ENCODE peak calls at places on chromosome 1, in four cellular contexts. T is activated T-helper 1 cell treated with anti-CD3 and anti-CD28 coated beads, Interleukin-12 subunit alpha, Interleukin-12 subunit beta, Interleukin-2, Interleukin-4 antibody, amounts not matched to agents 30 ng/mL and 10 ng/mL and 1 ng/mL, durations not matched to agents 14 hours and 24 hours and 36 hours; R is psoas muscle; W is HuH-7. G is an unnamed sample.

GRCh38 chr1:234276389-234276788 is 96.9 kb upstream of the COA6 start:
- DNase-seq in W (no peak), R (no peak), T (no peak), G (no peak)

GRCh38 chr1:116560704-116561490 is 9.9 kb downstream of the CD58 start:
- DNase-seq in W (no peak), T (no peak), R (no peak), G (no peak)

GRCh38 chr1:227245613-227246320 is 72.5 kb downstream of the CDC42BPA start:
- DNase-seq in T (no peak), W (no peak), R (peak; percentile 33), G (no peak)

GRCh38 chr1:168408531-168409242 is 128.0 kb downstream of the TBX19 start:
- DNase-seq in W (no peak), T (peak; percentile 64), R (no peak), G (no peak)

GRCh38 chr1:52239708-52240001 is 97.8 kb downstream of the ZFYVE9 start:
- DNase-seq in T (no peak), R (no peak), W (no peak), G (no peak)

GRCh38 chr1:116412898-116413297 is 39.9 kb downstream of the ATP1A1 start:
- DNase-seq in T (no peak), R (no peak), W (no peak), G (no peak)

GRCh38 chr1:109432336-109432735 is 6.1 kb upstream of the PSMA5 start:
- DNase-seq in R (no peak), T (no peak), W (no peak), G (no peak)

GRCh38 chr1:55955237-55955636 is 624.1 kb downstream of the PLPP3 start:
- DNase-seq in W (no peak), T (no peak), R (no peak), G (no peak)

GRCh38 chr1:181018901-181019681 is 3.6 kb downstream of the STX6 start:
- DNase-seq in T (no peak), R (no peak), W (no peak), G (no peak)

GRCh38 chr1:34013958-34014737 is 150.3 kb downstream of the HMGB4 start:
- DNase-seq in T (no peak), W (peak; percentile 36), R (no peak), G (no peak)

GRCh38 chr1:31445951-31446350 is 32.9 kb downstream of the SERINC2 start:
- DNase-seq in W (no peak), R (no peak), T (no peak), G (no peak)

GRCh38 chr1:181111559-181111958 is 23.1 kb downstream of the IER5 start:
- DNase-seq in W (no peak), T (no peak), R (no peak), G (no peak)

GRCh38 chr1:51990478-51990965 is at the start of gene RAB3B:
- DNase-seq in W (peak; percentile 83), R (peak; percentile 40), T (peak; percentile 58), G (peak; percentile 57)

GRCh38 chr1:154753426-154753825 is 116.7 kb downstream of the KCNN3 start:
- DNase-seq in W (no peak), T (no peak), R (no peak), G (no peak)

GRCh38 chr1:234743866-234744581 is 134.0 kb upstream of the IRF2BP2 start:
- DNase-seq in W (no peak), T (no peak), R (no peak), G (no peak)

GRCh38 chr1:64578270-64578973 is 108.5 kb downstream of the CACHD1 start:
- DNase-seq in R (no peak), T (no peak), W (no peak), G (no peak)